ENCODE peak calls at places on chromosomes 2 and 18, in five cellular contexts. E is IMR-90, V is GM12878, P is thoracic aorta, L is lower leg skin. R is an unnamed sample.

GRCh38 chr2:19810637-19811036 is 91.1 kb downstream of the TTC32 start:
- DNase-seq in E (peak), V (no peak), P (no peak), L (no peak), R (no peak)

GRCh38 chr2:38635139-38635538 is 30.8 kb upstream of the GALM start:
- DNase-seq in E (no peak), V (no peak), P (no peak), L (no peak), R (no peak)

GRCh38 chr2:67453365-67453764 is 56.2 kb downstream of the ETAA1 start:
- DNase-seq in E (peak), V (no peak), P (no peak), L (no peak), R (peak)

GRCh38 chr2:202019689-202020450 is 13.8 kb upstream of the FZD7 start:
- DNase-seq in E (peak), V (no peak), P (no peak), L (no peak), R (no peak)

GRCh38 chr2:42042956-42043355 is 4.9 kb upstream of the PKDCC start:
- DNase-seq in E (no peak), V (no peak), P (no peak), L (no peak), R (no peak)

GRCh38 chr2:152585830-152586484 is 131.3 kb downstream of the PRPF40A start:
- DNase-seq in E (peak), V (no peak), P (no peak), L (no peak), R (peak)

GRCh38 chr2:138602166-138602460 is 100.5 kb downstream of the SPOPL start:
- DNase-seq in E (no peak), V (no peak), P (no peak), L (no peak), R (no peak)

GRCh38 chr18:46250084-46250811 is 146.1 kb downstream of the HAUS1 start:
- DNase-seq in E (peak), V (peak), P (no peak), L (no peak), R (peak)

GRCh38 chr2:23363831-23364230 is 21.1 kb upstream of the KLHL29 start:
- DNase-seq in E (no peak), V (no peak), P (no peak), L (no peak), R (peak)

GRCh38 chr2:68789603-68790002 is 55.0 kb downstream of the ARHGAP25 start:
- DNase-seq in E (no peak), V (peak), P (no peak), L (no peak), R (no peak)

GRCh38 chr18:21703241-21703820 is 1.2 kb downstream of the ABHD3 start:
- DNase-seq in E (peak), V (peak), P (no peak), L (no peak), R (no peak)

GRCh38 chr2:24231461-24231881 is 56.6 kb downstream of the FAM228A start:
- DNase-seq in E (peak), V (no peak), P (no peak), L (no peak), R (no peak)

GRCh38 chr2:181457741-181458425 is 697 bp downstream of the ITGA4 start:
- DNase-seq in E (peak), V (no peak), P (no peak), L (peak), R (peak)

GRCh38 chr18:9101730-9102390 is 639 bp upstream of the NDUFV2 start:
- DNase-seq in E (peak), V (no peak), P (no peak), L (no peak), R (peak)

GRCh38 chr2:225556461-225556860 is 157.0 kb downstream of the NYAP2 start:
- DNase-seq in E (no peak), V (no peak), P (no peak), L (no peak), R (no peak)

GRCh38 chr2:70089220-70089945 is 2.1 kb downstream of the PCBP1 start:
- DNase-seq in E (no peak), V (no peak), P (no peak), L (no peak), R (no peak)

GRCh38 chr2:44938287-44939073 is 3.0 kb upstream of the SIX3 start:
- DNase-seq in E (no peak), V (no peak), P (no peak), L (no peak), R (no peak)

GRCh38 chr2:237860273-237860935 is 981 bp downstream of the RAMP1 start:
- DNase-seq in E (no peak), V (no peak), P (no peak), L (no peak), R (no peak)

GRCh38 chr18:49435170-49435569 is 25.3 kb downstream of the DYM start:
- DNase-seq in E (no peak), V (no peak), P (no peak), L (no peak), R (no peak)

GRCh38 chr18:50177294-50177992 is 17.5 kb downstream of the MYO5B start:
- DNase-seq in E (no peak), V (no peak), P (no peak), L (no peak), R (no peak)

GRCh38 chr2:85851253-85851955 is 37.4 kb downstream of the ST3GAL5 start:
- DNase-seq in E (no peak), V (no peak), P (no peak), L (no peak), R (peak)

GRCh38 chr2:27655155-27655951 is 8.1 kb downstream of the SUPT7L start:
- DNase-seq in E (peak), V (no peak), P (no peak), L (no peak), R (peak)

GRCh38 chr2:62112192-62112591 is 83.7 kb upstream of the B3GNT2 start:
- DNase-seq in E (no peak), V (no peak), P (no peak), L (peak), R (peak)

GRCh38 chr18:12946549-12947354 is 1.1 kb upstream of the SEH1L start:
- DNase-seq in E (peak), V (no peak), P (no peak), L (no peak), R (peak)

GRCh38 chr2:15968280-15969178 is 28.2 kb downstream of the MYCN start:
- DNase-seq in E (no peak), V (no peak), P (no peak), L (no peak), R (no peak)

GRCh38 chr2:138279871-138280270 is 221.7 kb upstream of the SPOPL start:
- DNase-seq in E (no peak), V (no peak), P (no peak), L (no peak), R (peak)

GRCh38 chr2:99450199-99450598 is 39.6 kb downstream of the REV1 start:
- DNase-seq in E (no peak), V (no peak), P (no peak), L (no peak), R (no peak)

GRCh38 chr2:151933266-151933804 is 105.1 kb upstream of the ARL5A start:
- DNase-seq in E (no peak), V (no peak), P (no peak), L (no peak), R (no peak)

GRCh38 chr2:40592223-40592622 is 140.3 kb upstream of the SLC8A1 start:
- DNase-seq in E (no peak), V (no peak), P (no peak), L (no peak), R (no peak)

GRCh38 chr18:30512872-30513271 is 529.7 kb downstream of the DSC3 start:
- DNase-seq in E (no peak), V (no peak), P (no peak), L (no peak), R (no peak)

GRCh38 chr18:36265035-36265434 is 32.5 kb upstream of the FHOD3 start:
- DNase-seq in E (no peak), V (no peak), P (no peak), L (no peak), R (no peak)

GRCh38 chr2:21467910-21468309 is 344.1 kb downstream of the TDRD15 start:
- DNase-seq in E (peak), V (peak), P (no peak), L (no peak), R (no peak)

GRCh38 chr2:188811522-188811921 is 162.7 kb upstream of the COL3A1 start:
- DNase-seq in E (peak), V (no peak), P (no peak), L (no peak), R (peak)

GRCh38 chr2:140273958-140274357 is 1493.8 kb upstream of the NXPH2 start:
- DNase-seq in E (no peak), V (no peak), P (no peak), L (no peak), R (no peak)

GRCh38 chr2:239131521-239131920 is 269.3 kb downstream of the HDAC4 start:
- DNase-seq in E (no peak), V (no peak), P (no peak), L (no peak), R (no peak)

GRCh38 chr2:37464064-37464463 is 119.6 kb downstream of the QPCT start:
- DNase-seq in E (no peak), V (no peak), P (no peak), L (no peak), R (no peak)

GRCh38 chr2:212958757-212959295 is 192.6 kb downstream of the IKZF2 start:
- DNase-seq in E (peak), V (no peak), P (no peak), L (no peak), R (peak)

GRCh38 chr2:46183426-46183825 is 113.8 kb upstream of the EPAS1 start:
- DNase-seq in E (no peak), V (no peak), P (no peak), L (no peak), R (no peak)

GRCh38 chr2:2860583-2861300 is 516.9 kb downstream of the EIPR1 start:
- DNase-seq in E (no peak), V (no peak), P (no peak), L (no peak), R (no peak)

GRCh38 chr18:39487932-39488331 is 1922.3 kb upstream of the CELF4 start:
- DNase-seq in E (no peak), V (no peak), P (no peak), L (no peak), R (no peak)

GRCh38 chr18:39485696-39486095 is 1920.1 kb upstream of the CELF4 start:
- DNase-seq in E (peak), V (no peak), P (no peak), L (no peak), R (no peak)

GRCh38 chr18:39481281-39481680 is 1915.7 kb upstream of the CELF4 start:
- DNase-seq in E (no peak), V (no peak), P (no peak), L (no peak), R (no peak)

GRCh38 chr18:39489426-39489825 is 1923.8 kb upstream of the CELF4 start:
- DNase-seq in E (no peak), V (no peak), P (no peak), L (no peak), R (peak)

DNA sequence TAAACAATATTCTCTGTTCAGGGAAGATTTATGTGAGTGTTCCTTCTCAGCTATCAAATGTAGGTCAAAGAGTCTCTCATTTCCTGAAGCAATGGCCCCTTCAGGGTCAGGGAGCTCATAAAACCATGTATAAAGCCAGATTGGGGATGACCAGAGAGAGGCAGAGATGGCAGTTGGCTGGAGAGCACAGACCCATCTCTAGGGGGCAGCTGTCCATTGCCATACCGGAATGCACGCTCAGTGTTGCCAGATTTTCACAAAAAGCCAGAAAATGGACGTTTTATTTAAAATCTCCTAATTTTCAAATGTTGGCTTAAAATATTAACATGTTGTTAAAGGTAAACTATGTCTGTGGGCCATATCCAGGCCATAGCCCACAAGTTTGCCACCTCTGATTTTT is 1920.7 kb upstream of the CELF4 start:
- DNase-seq in E (no peak), V (no peak), P (no peak), L (no peak), R (no peak)
- TF ChIP-seq CTCF in E (no peak), V (no peak), P (no peak), L (no peak), R (no peak)

GRCh38 chr2:104872034-104872865 is 18.3 kb downstream of the POU3F3 start:
- DNase-seq in E (no peak), V (no peak), P (no peak), L (no peak), R (no peak)

GRCh38 chr2:104873689-104874054 is 19.8 kb downstream of the POU3F3 start:
- DNase-seq in E (no peak), V (no peak), P (no peak), L (no peak), R (no peak)

GRCh38 chr2:104872866-104873688 is 19.2 kb downstream of the POU3F3 start:
- DNase-seq in E (peak), V (no peak), P (no peak), L (peak), R (peak)

GRCh38 chr2:104870249-104870816 is 16.4 kb downstream of the POU3F3 start:
- DNase-seq in E (no peak), V (no peak), P (no peak), L (no peak), R (no peak)

GRCh38 chr2:104871566-104872033 is 17.7 kb downstream of the POU3F3 start:
- DNase-seq in E (no peak), V (no peak), P (no peak), L (no peak), R (no peak)
- H3K4me3 ChIP-seq in E (no peak), V (no peak), P (no peak), L (no peak), R (no peak)

DNA sequence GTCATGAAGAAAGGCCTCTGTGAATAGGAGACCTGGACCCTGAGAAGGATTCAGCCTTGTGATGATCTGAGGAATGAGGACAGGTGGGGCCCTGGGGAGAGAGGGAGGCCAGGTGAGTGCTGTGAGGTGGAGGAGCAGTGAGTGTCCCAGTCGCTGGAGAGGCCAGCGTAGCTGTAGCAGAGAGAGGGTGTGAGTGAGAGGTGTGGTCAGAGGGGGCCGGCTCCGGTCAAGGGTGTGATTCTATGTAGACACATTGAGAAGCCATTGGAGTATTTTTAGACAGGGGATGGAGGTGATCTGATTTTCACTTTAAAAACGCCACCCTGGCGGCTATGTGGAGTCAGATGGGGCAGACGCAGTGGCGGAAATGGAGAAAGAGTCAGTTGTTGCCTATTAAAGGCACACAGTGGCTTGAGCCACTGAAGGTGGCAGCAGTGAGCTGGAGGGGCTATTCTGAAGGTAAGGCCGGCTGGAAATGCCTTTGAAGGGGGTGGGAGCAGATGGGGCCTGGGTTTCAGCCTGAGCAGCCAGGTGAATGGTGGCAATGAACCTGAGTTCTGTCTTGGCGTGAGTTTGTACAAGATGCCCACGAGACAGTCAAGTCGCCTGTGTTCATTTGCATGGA is 55.6 kb downstream of the GREB1 start:
- DNase-seq in E (no peak), V (no peak), P (no peak), L (no peak), R (no peak)
- TF ChIP-seq CTCF in E (no peak), V (no peak), P (no peak), L (no peak), R (no peak)

DNA sequence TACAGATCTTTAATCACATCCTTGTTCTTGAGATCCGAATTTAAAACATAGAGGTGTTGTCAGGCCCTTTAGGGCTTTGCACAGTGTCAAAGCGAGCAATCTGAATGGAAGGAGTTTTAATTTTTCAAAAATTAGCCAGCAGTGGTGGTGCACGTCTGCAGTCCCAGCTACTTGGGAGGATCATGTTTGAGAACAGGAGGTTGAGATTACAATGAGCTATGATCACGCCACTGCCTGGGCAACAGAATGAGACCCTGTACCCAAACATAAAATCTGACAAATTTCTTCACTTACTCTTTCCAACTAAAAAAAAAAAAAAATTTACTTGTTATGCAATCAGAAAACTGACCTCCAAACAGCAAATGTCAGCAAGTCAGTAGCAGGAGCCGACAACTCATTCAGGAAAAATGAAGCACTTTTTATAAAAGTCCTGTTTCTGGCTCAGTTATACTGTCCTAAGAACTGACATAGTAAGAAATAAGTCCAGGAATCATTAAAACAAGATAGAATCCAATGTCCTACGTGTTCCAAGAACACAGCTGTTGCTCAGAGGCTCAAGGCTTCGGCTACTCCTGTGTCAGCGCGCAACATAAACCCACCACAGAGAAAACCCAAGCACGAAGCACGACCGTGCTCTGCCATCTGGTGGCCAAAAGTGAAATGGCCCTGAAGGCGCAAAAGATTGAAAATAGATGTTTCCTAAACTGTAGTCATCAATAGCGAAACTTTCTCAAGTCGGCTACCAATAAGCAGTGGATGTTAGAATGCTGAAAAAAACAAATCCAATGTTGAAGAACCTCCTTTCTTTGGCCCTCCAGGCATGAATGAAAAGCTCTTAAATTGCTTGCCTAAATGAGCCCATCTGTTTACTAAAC is 138.1 kb downstream of the INO80D start:
- DNase-seq in E (peak), V (no peak), P (peak), L (peak), R (peak)
- H3K4me3 ChIP-seq in E (no peak), V (no peak), P (peak), L (no peak), R (peak)

GRCh38 chr2:208546107-208546506 is 139.5 kb downstream of the PTH2R start:
- DNase-seq in E (no peak), V (no peak), P (no peak), L (no peak), R (no peak)
- TF ChIP-seq CTCF in E (no peak), V (no peak), P (no peak), L (no peak), R (no peak)

DNA sequence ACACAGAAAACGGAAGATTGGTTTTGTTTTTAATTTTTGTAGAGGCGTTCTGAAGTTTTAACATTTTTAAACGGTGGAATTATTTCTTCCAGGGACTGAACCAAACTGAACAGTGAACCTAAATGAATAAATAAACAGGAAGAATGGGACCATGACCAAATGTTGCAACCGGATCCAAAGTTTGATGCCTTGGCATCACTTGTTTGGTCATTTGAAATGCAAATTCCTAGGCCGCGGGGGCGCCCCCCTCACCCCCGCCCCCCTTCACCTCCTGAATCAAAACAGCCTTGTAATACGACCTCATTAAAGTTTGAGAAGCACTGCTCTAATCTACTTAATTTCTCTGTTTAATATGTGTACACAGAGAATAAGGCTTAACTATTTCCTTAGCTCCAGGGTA is 5.9 kb downstream of the C2orf80 start:
- DNase-seq in E (no peak), V (no peak), P (no peak), L (no peak), R (no peak)
- H3K4me3 ChIP-seq in E (no peak), V (no peak), P (peak), L (no peak), R (no peak)

GRCh38 chr18:7452331-7452730 is 114.8 kb upstream of the PTPRM start:
- DNase-seq in E (peak), V (no peak), P (no peak), L (no peak), R (peak)
- TF ChIP-seq CTCF in E (peak), V (peak), P (no peak), L (no peak), R (peak)

R was measured in foreskin fibroblast.